ENCODE peak calls at places on chromosomes 5 and 9, in six cellular contexts. I, J, X, G, T and H are unnamed samples.

GRCh38 chr5:113161806-113162205 is 185.2 kb downstream of the DCP2 start:
- DNase-seq in T (no peak), J (no peak), G (no peak), X (no peak), I (no peak), H (no peak)

GRCh38 chr5:54753034-54753433 is 232.4 kb downstream of the ESM1 start:
- DNase-seq in J (no peak), I (no peak), T (peak), G (no peak), X (no peak), H (no peak)

GRCh38 chr9:84617415-84617814 is 52.1 kb upstream of the NTRK2 start:
- DNase-seq in T (no peak), I (no peak), G (no peak), J (no peak), X (no peak), H (no peak)

GRCh38 chr5:33892419-33893151 is 795 bp upstream of the ADAMTS12 start:
- DNase-seq in I (peak), T (no peak), G (no peak), J (no peak), X (no peak), H (no peak)

GRCh38 chr9:80175286-80175906 is 603.6 kb downstream of the TLE4 start:
- DNase-seq in G (peak), T (no peak), X (no peak), I (peak), J (no peak), H (peak)

GRCh38 chr5:3122216-3122615 is 370.7 kb upstream of the IRX2 start:
- DNase-seq in I (no peak), X (no peak), T (no peak), G (no peak), J (no peak), H (no peak)

GRCh38 chr9:105262497-105262896 is 18.0 kb downstream of the SLC44A1 start:
- DNase-seq in J (no peak), I (no peak), X (no peak), T (no peak), G (no peak), H (no peak)

GRCh38 chr5:30112842-30113241 is 1080.6 kb upstream of the CDH6 start:
- DNase-seq in G (no peak), T (no peak), I (no peak), X (no peak), J (no peak), H (no peak)

GRCh38 chr5:151208481-151208914 is 15.4 kb downstream of the CCDC69 start:
- DNase-seq in I (no peak), J (no peak), G (no peak), T (no peak), X (no peak), H (no peak)

GRCh38 chr5:140214831-140215230 is 39.8 kb downstream of the CYSTM1 start:
- DNase-seq in I (no peak), G (peak), T (no peak), J (no peak), X (no peak), H (peak)

GRCh38 chr5:64318175-64318574 is 152.5 kb downstream of the RNF180 start:
- DNase-seq in G (no peak), J (no peak), T (no peak), X (no peak), I (no peak), H (no peak)

GRCh38 chr5:30918171-30918570 is 275.3 kb upstream of the CDH6 start:
- DNase-seq in X (no peak), I (no peak), J (no peak), T (no peak), G (no peak), H (no peak)

GRCh38 chr9:36572515-36573418 is at the start of gene MELK:
- DNase-seq in T (peak), X (no peak), G (peak), J (peak), I (peak), H (peak)